ENCODE peak calls at places on chromosomes 1 and 21, in four cellular contexts. O is CD8-positive, alpha-beta memory T cell; X is amygdala; T is Right ventricle myocardium inferior. S is an unnamed sample.

GRCh38 chr1:41383094-41383852 is 22.0 kb downstream of the FOXO6 start:
- DNase-seq in O (no peak), T (no peak), X (no peak), S (peak)

GRCh38 chr1:210143465-210144062 is 89.0 kb upstream of the SERTAD4 start:
- DNase-seq in T (peak), X (peak), O (no peak), S (peak)

GRCh38 chr1:91513160-91513559 is 12.5 kb downstream of the CDC7 start:
- DNase-seq in X (no peak), T (no peak), O (peak), S (no peak)

GRCh38 chr1:153962088-153963029 is 978 bp downstream of the SLC39A1 start:
- DNase-seq in X (no peak), O (no peak), T (peak), S (peak)

GRCh38 chr1:89865498-89866385 is 44.9 kb downstream of the LRRC8D start:
- DNase-seq in T (no peak), X (no peak), O (no peak), S (no peak)

GRCh38 chr1:233664254-233664653 is 50.3 kb downstream of the KCNK1 start:
- DNase-seq in O (no peak), X (no peak), T (no peak), S (no peak)

GRCh38 chr1:203463469-203464062 is 12.0 kb upstream of the PRELP start:
- DNase-seq in X (no peak), O (no peak), T (no peak), S (peak)

GRCh38 chr1:45123358-45123757 is 83.0 kb downstream of the ZSWIM5 start:
- DNase-seq in O (no peak), X (no peak), T (no peak), S (no peak)

GRCh38 chr1:154772611-154773515 is 97.2 kb downstream of the KCNN3 start:
- DNase-seq in O (peak), X (no peak), T (no peak), S (peak)

GRCh38 chr1:193358419-193358818 is 172.0 kb upstream of the B3GALT2 start:
- DNase-seq in T (no peak), O (no peak), X (no peak), S (peak)

GRCh38 chr1:208500379-208500778 is 256.2 kb upstream of the PLXNA2 start:
- DNase-seq in T (no peak), X (no peak), O (no peak), S (no peak)

GRCh38 chr1:194378517-194378916 is 1192.1 kb upstream of the B3GALT2 start:
- DNase-seq in O (no peak), T (no peak), X (no peak), S (peak)

GRCh38 chr1:106526650-106527049 is 529.8 kb upstream of the PRMT6 start:
- DNase-seq in T (no peak), O (no peak), X (no peak), S (no peak)

GRCh38 chr1:113388621-113389355 is 1.5 kb upstream of the MAGI3 start:
- DNase-seq in T (no peak), X (no peak), O (no peak), S (peak)

GRCh38 chr1:8427986-8428385 is 110.1 kb downstream of the SLC45A1 start:
- DNase-seq in T (no peak), X (no peak), O (no peak), S (no peak)

GRCh38 chr21:45630066-45630694 is 13.3 kb upstream of the PCBP3 start:
- DNase-seq in X (no peak), O (no peak), T (no peak), S (peak)

GRCh38 chr1:235670157-235670776 is 20.7 kb upstream of the GNG4 start:
- DNase-seq in T (no peak), O (no peak), X (no peak), S (no peak)

GRCh38 chr1:108646661-108647269 is 14.1 kb downstream of the HENMT1 start:
- DNase-seq in X (no peak), O (peak), T (peak), S (peak)

GRCh38 chr1:5565281-5565680 is 426.9 kb downstream of the NPHP4 start:
- DNase-seq in T (no peak), O (no peak), X (no peak), S (no peak)

GRCh38 chr1:221689138-221689537 is 52.8 kb downstream of the DUSP10 start:
- DNase-seq in T (no peak), X (no peak), O (peak), S (no peak)

GRCh38 chr1:228314658-228315483 is 91.8 kb downstream of the TRIM11 start:
- DNase-seq in O (no peak), T (no peak), X (no peak), S (peak)

S was measured in endodermal cell.